ENCODE peak calls at places on chromosomes 12 and 14, in four cellular contexts. N, X, K and S are unnamed samples.
A peak's percentile ranks its signal among the peaks of the same experiment; 100 is the strongest.

GRCh38 chr12:111455448-111456320 is 50.0 kb downstream of the SH2B3 start:
- DNase-seq in N (no peak), X (no peak), K (no peak), S (peak; percentile 91)

GRCh38 chr12:48780381-48781025 is 8.4 kb downstream of the ADCY6 start:
- DNase-seq in N (no peak), X (no peak), K (no peak), S (no peak)

GRCh38 chr14:52063107-52063506 is 5.8 kb downstream of the NID2 start:
- DNase-seq in N (peak; percentile 42), X (no peak), K (no peak), S (no peak)

GRCh38 chr12:39272934-39273770 is 169.8 kb downstream of the KIF21A start:
- DNase-seq in N (peak; percentile 61), X (no peak), K (no peak), S (peak; percentile 55)

GRCh38 chr12:70196732-70197361 is 46.4 kb upstream of the CNOT2 start:
- DNase-seq in N (no peak), X (no peak), K (no peak), S (peak; percentile 27)

GRCh38 chr14:101960225-101960624 is 4.1 kb upstream of the DYNC1H1 start:
- DNase-seq in N (no peak), X (no peak), K (no peak), S (no peak)

GRCh38 chr12:124745891-124746570 is 117.6 kb downstream of the SCARB1 start:
- DNase-seq in N (peak; percentile 90), X (peak; percentile 94), K (peak; percentile 91), S (peak; percentile 90)

GRCh38 chr14:50336428-50336827 is 24.3 kb downstream of the DMAC2L start:
- DNase-seq in N (no peak), X (no peak), K (no peak), S (no peak)

GRCh38 chr12:14267724-14268123 is 97.8 kb upstream of the ATF7IP start:
- DNase-seq in N (no peak), X (no peak), K (no peak), S (no peak)

GRCh38 chr14:104723651-104724406 is at the start of gene ADSS1:
- DNase-seq in N (peak; percentile 78), X (no peak), K (no peak), S (peak; percentile 33)

GRCh38 chr14:99578541-99579044 is 25.4 kb downstream of the CCDC85C start:
- DNase-seq in N (no peak), X (no peak), K (no peak), S (no peak)

DNA sequence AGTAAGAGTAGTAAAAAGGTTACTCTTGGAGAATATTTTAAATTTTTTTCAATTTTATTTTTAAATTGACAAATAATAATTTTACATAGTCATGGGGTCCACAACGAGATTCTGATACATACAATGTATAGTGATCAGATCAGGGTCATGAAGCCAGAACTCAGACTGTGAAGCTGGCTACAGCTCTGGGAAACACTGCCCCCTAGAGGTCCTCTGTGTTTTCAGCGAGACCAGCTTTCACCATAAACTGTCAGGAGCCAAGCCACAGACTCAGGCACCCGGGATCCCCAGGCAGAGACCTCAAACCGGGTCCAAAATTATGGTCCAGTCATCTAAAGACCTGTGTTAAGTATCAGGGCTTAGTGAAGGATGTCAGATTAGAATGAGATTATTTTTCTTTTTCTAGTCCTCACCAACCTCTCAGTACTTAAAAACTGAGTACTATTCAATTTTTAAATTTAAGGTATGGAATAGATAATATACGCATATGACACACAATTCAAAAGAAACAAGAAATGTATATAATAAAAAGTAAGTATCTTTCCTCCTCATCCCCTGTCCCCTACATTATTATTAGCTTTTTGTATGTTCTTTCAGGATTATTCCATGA is 397.1 kb downstream of the MDGA2 start:
- DNase-seq in N (peak; percentile 74), X (no peak), K (no peak), S (peak; percentile 59)
- TF ChIP-seq CTCF in N (peak; percentile 66), X (no peak), K (no peak), S (peak; percentile 82)

GRCh38 chr12:51726931-51727330 is 121.6 kb downstream of the FIGNL2 start:
- DNase-seq in N (no peak), X (no peak), K (no peak), S (no peak)

GRCh38 chr12:51717325-51717925 is 126.4 kb downstream of the SCN8A start:
- DNase-seq in N (no peak), X (no peak), K (no peak), S (no peak)

GRCh38 chr12:51722387-51722786 is 126.1 kb downstream of the FIGNL2 start:
- DNase-seq in N (no peak), X (no peak), K (no peak), S (no peak)

DNA sequence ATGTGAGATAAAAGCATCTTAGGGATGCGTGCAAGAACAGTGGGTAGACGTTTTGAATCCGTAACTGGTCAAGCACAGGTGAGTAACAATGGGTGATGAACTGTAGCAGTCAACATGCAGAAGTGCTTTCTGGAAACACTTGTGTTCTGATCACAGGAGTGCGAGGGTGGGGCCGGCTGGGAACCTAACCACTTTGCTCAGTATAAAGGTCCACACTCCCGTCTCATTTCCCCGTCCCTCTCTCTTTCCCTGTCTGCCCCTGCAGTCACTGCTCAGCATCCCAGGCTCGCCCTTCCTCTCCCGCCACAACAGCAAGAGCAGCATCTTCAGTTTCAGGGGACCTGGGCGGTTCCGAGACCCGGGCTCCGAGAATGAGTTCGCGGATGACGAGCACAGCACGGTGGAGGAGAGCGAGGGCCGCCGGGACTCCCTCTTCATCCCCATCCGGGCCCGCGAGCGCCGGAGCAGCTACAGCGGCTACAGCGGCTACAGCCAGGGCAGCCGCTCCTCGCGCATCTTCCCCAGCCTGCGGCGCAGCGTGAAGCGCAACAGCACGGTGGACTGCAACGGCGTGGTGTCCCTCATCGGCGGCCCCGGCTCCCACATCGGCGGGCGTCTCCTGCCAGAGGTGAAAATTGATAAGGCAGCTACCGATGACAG is 127.1 kb downstream of the FIGNL2 start:
- DNase-seq in N (peak; percentile 12), X (no peak), K (no peak), S (peak; percentile 18)
- H3K4me3 ChIP-seq in N (no peak overlapping the region), X (peak overlapping the region; percentile 39), K (no peak overlapping the region), S (no peak overlapping the region)

DNA sequence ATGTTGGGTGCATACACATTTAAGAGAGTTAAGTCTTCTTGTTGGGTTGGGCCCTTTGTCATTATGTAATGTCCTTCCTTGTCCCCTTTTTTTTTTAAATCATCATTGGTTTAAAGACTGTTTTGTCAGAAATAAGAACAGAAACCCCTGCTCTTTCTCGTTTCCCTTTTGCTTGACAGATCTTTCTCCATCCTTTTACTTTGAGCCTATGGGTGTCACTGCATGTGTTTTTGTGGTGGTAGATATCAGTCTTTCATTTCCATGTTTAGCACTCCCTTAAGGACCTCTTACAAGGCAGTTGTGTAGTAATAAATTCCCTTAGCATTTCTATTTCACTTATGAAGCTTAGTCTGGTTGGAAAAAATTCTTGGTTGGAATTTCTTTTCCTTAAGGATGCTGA is 47.4 kb downstream of the RTN1 start:
- DNase-seq in N (no peak), X (no peak), K (no peak), S (no peak)
- TF ChIP-seq CTCF in N (no peak), X (no peak), K (no peak), S (no peak)

GRCh38 chr12:20212036-20212435 is 156.3 kb upstream of the PDE3A start:
- DNase-seq in N (no peak), X (no peak), K (no peak), S (peak; percentile 35)
- H3K4me3 ChIP-seq in N (no peak overlapping the region), X (peak overlapping the region; percentile 62), K (no peak overlapping the region), S (no peak overlapping the region)